ENCODE peak calls at places on chromosomes 6 and 20, in seven cellular contexts. K is naive thymus-derived CD8-positive, alpha-beta T cell; O is NCI-H1930; R is stimulated activated CD4-positive, alpha-beta T cell treated with anti-CD3 and anti-CD28 coated beads, Interleukin-15, amount 100 ng/mL, for 24 hours; V is activated CD8-positive, alpha-beta T cell treated with anti-CD3 and anti-CD28 coated beads, Interleukin-2, amount 10 ng/mL, durations not matched to agents 7 days and 5 days; B is right cardiac atrium; J is HT1080. Z is an unnamed sample.

GRCh38 chr20:45445805-45446562 is 23.6 kb upstream of the WFDC2 start:
- DNase-seq in K (no peak), O (no peak), R (peak; percentile 50), V (peak; percentile 51), B (no peak), J (peak; percentile 37), Z (no peak)

GRCh38 chr6:113120577-113121285 is 736.4 kb upstream of the MARCKS start:
- DNase-seq in K (no peak), O (no peak), R (no peak), V (no peak), B (no peak), J (peak; percentile 92), Z (no peak)

GRCh38 chr6:136967874-136968752 is 46.0 kb downstream of the SLC35D3 start:
- DNase-seq in K (peak; percentile 31), O (peak; percentile 80), R (peak; percentile 78), V (peak; percentile 77), B (peak; percentile 88), J (peak; percentile 71), Z (peak; percentile 29)

GRCh38 chr6:9139762-9140161 is 704.4 kb upstream of the SLC35B3 start:
- DNase-seq in K (no peak), O (no peak), R (no peak), V (no peak), B (no peak), J (peak; percentile 16), Z (no peak)

GRCh38 chr6:53750112-53750511 is 44.7 kb upstream of the LRRC1 start:
- DNase-seq in K (no peak), O (no peak), R (no peak), V (no peak), B (no peak), J (no peak), Z (no peak)

GRCh38 chr6:75743971-75744370 is 5.1 kb upstream of the MYO6 start:
- DNase-seq in K (no peak), O (no peak), R (no peak), V (no peak), B (no peak), J (no peak), Z (no peak)

GRCh38 chr20:24966317-24967012 is 17.4 kb downstream of the CST7 start:
- DNase-seq in K (no peak), O (no peak), R (no peak), V (no peak), B (no peak), J (no peak), Z (no peak)

GRCh38 chr20:11691766-11692165 is 225.9 kb upstream of the BTBD3 start:
- DNase-seq in K (no peak), O (no peak), R (no peak), V (no peak), B (no peak), J (no peak), Z (no peak)

GRCh38 chr6:106685833-106686232 is 56.5 kb downstream of the QRSL1 start:
- DNase-seq in K (no peak), O (no peak), R (no peak), V (no peak), B (no peak), J (peak; percentile 80), Z (no peak)

GRCh38 chr6:49849121-49849907 is 17.0 kb downstream of the CRISP1 start:
- DNase-seq in K (no peak), O (peak; percentile 7), R (no peak), V (no peak), B (no peak), J (peak; percentile 41), Z (peak; percentile 13)

GRCh38 chr20:62007127-62007647 is 58.5 kb downstream of the TAF4 start:
- DNase-seq in K (no peak), O (no peak), R (no peak), V (no peak), B (no peak), J (no peak), Z (no peak)

GRCh38 chr6:68891419-68891818 is 256.3 kb downstream of the ADGRB3 start:
- DNase-seq in K (no peak), O (no peak), R (no peak), V (no peak), B (no peak), J (peak; percentile 21), Z (no peak)

GRCh38 chr6:21965029-21965428 is 331.8 kb downstream of the PRL start:
- DNase-seq in K (no peak), O (no peak), R (no peak), V (no peak), B (no peak), J (no peak), Z (no peak)

GRCh38 chr6:44674226-44675155 is 287.0 kb downstream of the CDC5L start:
- DNase-seq in K (no peak), O (no peak), R (no peak), V (peak; percentile 13), B (no peak), J (no peak), Z (no peak)

GRCh38 chr6:3213334-3213695 is 14.1 kb downstream of the TUBB2B start:
- DNase-seq in K (no peak), O (no peak), R (no peak), V (no peak), B (no peak), J (no peak), Z (no peak)

GRCh38 chr20:24970030-24970553 is 21.0 kb downstream of the CST7 start:
- DNase-seq in K (no peak), O (no peak), R (no peak), V (peak; percentile 17), B (no peak), J (no peak), Z (no peak)

GRCh38 chr6:45423111-45423900 is 45.6 kb upstream of the SUPT3H start:
- DNase-seq in K (no peak), O (no peak), R (peak; percentile 67), V (peak; percentile 25), B (peak; percentile 55), J (no peak), Z (no peak)

GRCh38 chr20:6718660-6719059 is 48.8 kb upstream of the BMP2 start:
- DNase-seq in K (no peak), O (no peak), R (no peak), V (no peak), B (no peak), J (peak; percentile 86), Z (no peak)

GRCh38 chr6:20203561-20204528 is 8.4 kb downstream of the MBOAT1 start:
- DNase-seq in K (no peak), O (no peak), R (no peak), V (no peak), B (no peak), J (no peak), Z (no peak)

GRCh38 chr6:66995669-66996068 is 1288.6 kb upstream of the EYS start:
- DNase-seq in K (no peak), O (no peak), R (no peak), V (no peak), B (no peak), J (no peak), Z (no peak)

GRCh38 chr20:50794181-50794845 is 548 bp upstream of the BCAS4 start:
- DNase-seq in K (no peak), O (no peak), R (no peak), V (no peak), B (no peak), J (no peak), Z (no peak)

GRCh38 chr20:59031326-59032022 is 661 bp downstream of the ATP5F1E start:
- DNase-seq in K (no peak), O (no peak), R (peak; percentile 31), V (peak; percentile 46), B (no peak), J (no peak), Z (no peak)

GRCh38 chr20:59611286-59611685 is 6.9 kb downstream of the PHACTR3 start:
- DNase-seq in K (no peak), O (no peak), R (no peak), V (no peak), B (peak; percentile 56), J (no peak), Z (no peak)

GRCh38 chr6:112571486-112571885 is 224.4 kb downstream of the RFPL4B start:
- DNase-seq in K (no peak), O (no peak), R (no peak), V (no peak), B (peak; percentile 87), J (no peak), Z (no peak)

Z was measured in naive thymus-derived CD4-positive, alpha-beta T cell.